ENCODE peak calls at places on chromosomes 13 and 19, in six cellular contexts. S, O, M, I, X and B are unnamed samples.
A peak's percentile ranks its signal among the peaks of the same experiment; 100 is the strongest.

GRCh38 chr13:94609196-94609595 is 7.5 kb downstream of the GPR180 start:
- DNase-seq in S (no peak), O (no peak), X (no peak), M (no peak), I (no peak), B (no peak)

GRCh38 chr13:28022848-28023518 is 34.5 kb upstream of the URAD start:
- DNase-seq in I (no peak), X (no peak), O (no peak), M (peak; percentile 20), S (peak; percentile 16), B (no peak)

GRCh38 chr19:18424122-18424889 is 5.1 kb downstream of the SSBP4 start:
- DNase-seq in X (no peak), O (no peak), I (no peak), M (no peak), S (no peak), B (no peak)

GRCh38 chr19:32750441-32751055 is 31.0 kb downstream of the TDRD12 start:
- DNase-seq in I (no peak), M (no peak), X (no peak), S (no peak), O (no peak), B (no peak)

GRCh38 chr19:46232029-46232428 is 2.5 kb downstream of the IGFL1 start:
- DNase-seq in O (no peak), M (no peak), S (no peak), X (no peak), I (no peak), B (peak; percentile 96)

GRCh38 chr13:101552797-101553196 is 100.3 kb downstream of the ITGBL1 start:
- DNase-seq in O (peak; percentile 10), S (peak; percentile 52), X (no peak), M (no peak), I (no peak), B (no peak)

GRCh38 chr19:15448778-15449619 is 757 bp downstream of the WIZ start:
- DNase-seq in X (no peak), M (no peak), I (no peak), S (peak; percentile 40), O (no peak), B (no peak)

GRCh38 chr13:74571811-74572210 is 437.6 kb upstream of the KLF12 start:
- DNase-seq in X (no peak), I (no peak), M (no peak), O (no peak), S (no peak), B (no peak)

GRCh38 chr19:48683349-48683748 is 10.5 kb upstream of the NTN5 start:
- DNase-seq in O (no peak), M (no peak), S (peak; percentile 57), X (no peak), I (no peak), B (no peak)

GRCh38 chr13:66660013-66660804 is 569.9 kb downstream of the PCDH9 start:
- DNase-seq in M (peak; percentile 83), I (peak; percentile 19), O (no peak), X (no peak), S (peak; percentile 76), B (peak; percentile 37)

GRCh38 chr13:106690779-106691178 is 122.8 kb upstream of the ARGLU1 start:
- DNase-seq in O (no peak), X (no peak), I (no peak), M (no peak), S (peak; percentile 44), B (no peak)

GRCh38 chr13:84553252-84553651 is 671.0 kb upstream of the SLITRK1 start:
- DNase-seq in X (no peak), M (no peak), O (peak; percentile 7), S (peak; percentile 1), I (no peak), B (no peak)

GRCh38 chr13:100789481-100789880 is 114.9 kb upstream of the TMTC4 start:
- DNase-seq in O (no peak), I (no peak), S (peak; percentile 46), X (peak; percentile 97), M (no peak), B (no peak)

GRCh38 chr13:51804295-51805172 is 571 bp upstream of the DHRS12 start:
- DNase-seq in M (no peak), X (no peak), S (no peak), I (no peak), O (no peak), B (no peak)